ENCODE peak calls at places on chromosomes 13 and 19, in eight cellular contexts. One of them, this sample, is unnamed.

GRCh38 chr19:45446944-45447343 is 20.9 kb upstream of the FOSB start:
- DNase-seq in RCC 7860: no peak
- DNase-seq in fibroblast of lung: no peak
- DNase-seq in hepatocyte: peak
- DNase-seq in ureter: peak
- DNase-seq in COR-L47: no peak
- DNase-seq in epithelial cell of prostate: peak
- DNase-seq in NCI-H1105 treated with DMSO at 0.1 percent for 48 hours: no peak
- DNase-seq in this sample: no peak

GRCh38 chr19:55383789-55384575 is at the start of gene TMEM238:
- DNase-seq in RCC 7860: no peak
- DNase-seq in fibroblast of lung: peak
- DNase-seq in hepatocyte: peak
- DNase-seq in ureter: peak
- DNase-seq in COR-L47: peak
- DNase-seq in epithelial cell of prostate: peak
- DNase-seq in NCI-H1105 treated with DMSO at 0.1 percent for 48 hours: peak
- DNase-seq in this sample: no peak

GRCh38 chr19:5628919-5629481 is 6.1 kb downstream of the SAFB start:
- DNase-seq in RCC 7860: no peak
- DNase-seq in fibroblast of lung: no peak
- DNase-seq in hepatocyte: no peak
- DNase-seq in ureter: no peak
- DNase-seq in COR-L47: no peak
- DNase-seq in epithelial cell of prostate: no peak
- DNase-seq in NCI-H1105 treated with DMSO at 0.1 percent for 48 hours: no peak
- DNase-seq in this sample: no peak

GRCh38 chr13:110274687-110275086 is 32.3 kb downstream of the COL4A1 start:
- DNase-seq in RCC 7860: no peak
- DNase-seq in fibroblast of lung: no peak
- DNase-seq in hepatocyte: no peak
- DNase-seq in ureter: peak
- DNase-seq in COR-L47: no peak
- DNase-seq in epithelial cell of prostate: no peak
- DNase-seq in NCI-H1105 treated with DMSO at 0.1 percent for 48 hours: no peak
- DNase-seq in this sample: no peak

GRCh38 chr19:38250821-38251563 is 5.2 kb downstream of the PPP1R14A start:
- DNase-seq in RCC 7860: no peak
- DNase-seq in fibroblast of lung: no peak
- DNase-seq in hepatocyte: peak
- DNase-seq in ureter: peak
- DNase-seq in COR-L47: no peak
- DNase-seq in epithelial cell of prostate: no peak
- DNase-seq in NCI-H1105 treated with DMSO at 0.1 percent for 48 hours: no peak
- DNase-seq in this sample: no peak

GRCh38 chr13:101204270-101205011 is 211.9 kb downstream of the NALCN start:
- DNase-seq in RCC 7860: no peak
- DNase-seq in fibroblast of lung: peak
- DNase-seq in hepatocyte: no peak
- DNase-seq in ureter: no peak
- DNase-seq in COR-L47: no peak
- DNase-seq in epithelial cell of prostate: no peak
- DNase-seq in NCI-H1105 treated with DMSO at 0.1 percent for 48 hours: no peak
- DNase-seq in this sample: no peak

GRCh38 chr13:37959284-37959683 is 89.7 kb upstream of the TRPC4 start:
- DNase-seq in RCC 7860: no peak
- DNase-seq in fibroblast of lung: no peak
- DNase-seq in hepatocyte: no peak
- DNase-seq in ureter: no peak
- DNase-seq in COR-L47: no peak
- DNase-seq in epithelial cell of prostate: no peak
- DNase-seq in NCI-H1105 treated with DMSO at 0.1 percent for 48 hours: no peak
- DNase-seq in this sample: no peak

GRCh38 chr19:33468361-33469170 is 53.0 kb downstream of the PEPD start:
- DNase-seq in RCC 7860: peak
- DNase-seq in fibroblast of lung: peak
- DNase-seq in hepatocyte: no peak
- DNase-seq in ureter: no peak
- DNase-seq in COR-L47: no peak
- DNase-seq in epithelial cell of prostate: no peak
- DNase-seq in NCI-H1105 treated with DMSO at 0.1 percent for 48 hours: no peak
- DNase-seq in this sample: peak

GRCh38 chr19:30144242-30144758 is 202.3 kb downstream of the URI1 start:
- DNase-seq in RCC 7860: no peak
- DNase-seq in fibroblast of lung: no peak
- DNase-seq in hepatocyte: no peak
- DNase-seq in ureter: no peak
- DNase-seq in COR-L47: no peak
- DNase-seq in epithelial cell of prostate: no peak
- DNase-seq in NCI-H1105 treated with DMSO at 0.1 percent for 48 hours: peak
- DNase-seq in this sample: no peak

GRCh38 chr19:918481-919156 is 1.5 kb downstream of the KISS1R start:
- DNase-seq in RCC 7860: no peak
- DNase-seq in fibroblast of lung: no peak
- DNase-seq in hepatocyte: no peak
- DNase-seq in ureter: no peak
- DNase-seq in COR-L47: peak
- DNase-seq in epithelial cell of prostate: no peak
- DNase-seq in NCI-H1105 treated with DMSO at 0.1 percent for 48 hours: peak
- DNase-seq in this sample: no peak

GRCh38 chr19:10286803-10287737 is at the start of gene ICAM4:
- DNase-seq in RCC 7860: no peak
- DNase-seq in fibroblast of lung: no peak
- DNase-seq in hepatocyte: peak
- DNase-seq in ureter: no peak
- DNase-seq in COR-L47: no peak
- DNase-seq in epithelial cell of prostate: no peak
- DNase-seq in NCI-H1105 treated with DMSO at 0.1 percent for 48 hours: no peak
- DNase-seq in this sample: no peak

GRCh38 chr13:49976314-49977258 is 20.3 kb upstream of the TRIM13 start:
- DNase-seq in RCC 7860: peak
- DNase-seq in fibroblast of lung: peak
- DNase-seq in hepatocyte: peak
- DNase-seq in ureter: peak
- DNase-seq in COR-L47: peak
- DNase-seq in epithelial cell of prostate: no peak
- DNase-seq in NCI-H1105 treated with DMSO at 0.1 percent for 48 hours: peak
- DNase-seq in this sample: peak

GRCh38 chr13:50208826-50209335 is 193.6 kb downstream of the KCNRG start:
- DNase-seq in RCC 7860: peak
- DNase-seq in fibroblast of lung: peak
- DNase-seq in hepatocyte: peak
- DNase-seq in ureter: peak
- DNase-seq in COR-L47: no peak
- DNase-seq in epithelial cell of prostate: no peak
- DNase-seq in NCI-H1105 treated with DMSO at 0.1 percent for 48 hours: no peak
- DNase-seq in this sample: peak

GRCh38 chr19:13987101-13987890 is 18.8 kb downstream of the RFX1 start:
- DNase-seq in RCC 7860: no peak
- DNase-seq in fibroblast of lung: no peak
- DNase-seq in hepatocyte: no peak
- DNase-seq in ureter: no peak
- DNase-seq in COR-L47: no peak
- DNase-seq in epithelial cell of prostate: no peak
- DNase-seq in NCI-H1105 treated with DMSO at 0.1 percent for 48 hours: no peak
- DNase-seq in this sample: no peak

GRCh38 chr13:75480691-75481175 is 1.2 kb downstream of the TBC1D4 start:
- DNase-seq in RCC 7860: peak
- DNase-seq in fibroblast of lung: peak
- DNase-seq in hepatocyte: peak
- DNase-seq in ureter: peak
- DNase-seq in COR-L47: peak
- DNase-seq in epithelial cell of prostate: peak
- DNase-seq in NCI-H1105 treated with DMSO at 0.1 percent for 48 hours: peak
- DNase-seq in this sample: no peak

GRCh38 chr19:43229315-43229714 is 23.9 kb upstream of the PSG4 start:
- DNase-seq in RCC 7860: no peak
- DNase-seq in fibroblast of lung: peak
- DNase-seq in hepatocyte: no peak
- DNase-seq in ureter: no peak
- DNase-seq in COR-L47: no peak
- DNase-seq in epithelial cell of prostate: no peak
- DNase-seq in NCI-H1105 treated with DMSO at 0.1 percent for 48 hours: no peak
- DNase-seq in this sample: peak

GRCh38 chr13:98868932-98869331 is 108.9 kb downstream of the DOCK9 start:
- DNase-seq in RCC 7860: no peak
- DNase-seq in fibroblast of lung: no peak
- DNase-seq in hepatocyte: no peak
- DNase-seq in ureter: no peak
- DNase-seq in COR-L47: no peak
- DNase-seq in epithelial cell of prostate: no peak
- DNase-seq in NCI-H1105 treated with DMSO at 0.1 percent for 48 hours: no peak
- DNase-seq in this sample: no peak

GRCh38 chr13:76161143-76161542 is 525.0 kb downstream of the LMO7 start:
- DNase-seq in RCC 7860: no peak
- DNase-seq in fibroblast of lung: no peak
- DNase-seq in hepatocyte: no peak
- DNase-seq in ureter: no peak
- DNase-seq in COR-L47: no peak
- DNase-seq in epithelial cell of prostate: no peak
- DNase-seq in NCI-H1105 treated with DMSO at 0.1 percent for 48 hours: no peak
- DNase-seq in this sample: no peak

GRCh38 chr19:3138268-3138667 is 2.4 kb downstream of the GNA15 start:
- DNase-seq in RCC 7860: no peak
- DNase-seq in fibroblast of lung: no peak
- DNase-seq in hepatocyte: no peak
- DNase-seq in ureter: no peak
- DNase-seq in COR-L47: no peak
- DNase-seq in epithelial cell of prostate: no peak
- DNase-seq in NCI-H1105 treated with DMSO at 0.1 percent for 48 hours: no peak
- DNase-seq in this sample: no peak

GRCh38 chr19:28130066-28130511 is 1082.9 kb downstream of the UQCRFS1 start:
- DNase-seq in RCC 7860: peak
- DNase-seq in fibroblast of lung: no peak
- DNase-seq in hepatocyte: peak
- DNase-seq in ureter: no peak
- DNase-seq in COR-L47: no peak
- DNase-seq in epithelial cell of prostate: no peak
- DNase-seq in NCI-H1105 treated with DMSO at 0.1 percent for 48 hours: no peak
- DNase-seq in this sample: no peak

GRCh38 chr19:5193192-5193591 is 147.4 kb downstream of the PTPRS start:
- DNase-seq in RCC 7860: no peak
- DNase-seq in fibroblast of lung: no peak
- DNase-seq in hepatocyte: no peak
- DNase-seq in ureter: no peak
- DNase-seq in COR-L47: no peak
- DNase-seq in epithelial cell of prostate: no peak
- DNase-seq in NCI-H1105 treated with DMSO at 0.1 percent for 48 hours: no peak
- DNase-seq in this sample: no peak

GRCh38 chr19:40445006-40445312 is 824 bp upstream of the SERTAD3 start:
- DNase-seq in RCC 7860: no peak
- DNase-seq in fibroblast of lung: no peak
- DNase-seq in hepatocyte: no peak
- DNase-seq in ureter: no peak
- DNase-seq in COR-L47: no peak
- DNase-seq in epithelial cell of prostate: no peak
- DNase-seq in NCI-H1105 treated with DMSO at 0.1 percent for 48 hours: no peak
- DNase-seq in this sample: no peak

GRCh38 chr13:28376604-28377003 is 118.3 kb downstream of the FLT1 start:
- DNase-seq in RCC 7860: no peak
- DNase-seq in fibroblast of lung: no peak
- DNase-seq in hepatocyte: no peak
- DNase-seq in ureter: no peak
- DNase-seq in COR-L47: no peak
- DNase-seq in epithelial cell of prostate: no peak
- DNase-seq in NCI-H1105 treated with DMSO at 0.1 percent for 48 hours: peak
- DNase-seq in this sample: no peak

GRCh38 chr13:80399340-80400163 is 58.6 kb upstream of the SPRY2 start:
- DNase-seq in RCC 7860: no peak
- DNase-seq in fibroblast of lung: no peak
- DNase-seq in hepatocyte: peak
- DNase-seq in ureter: no peak
- DNase-seq in COR-L47: peak
- DNase-seq in epithelial cell of prostate: peak
- DNase-seq in NCI-H1105 treated with DMSO at 0.1 percent for 48 hours: no peak
- DNase-seq in this sample: no peak

GRCh38 chr19:32702010-32702409 is 10.4 kb downstream of the NUDT19 start:
- DNase-seq in RCC 7860: no peak
- DNase-seq in fibroblast of lung: peak
- DNase-seq in hepatocyte: peak
- DNase-seq in ureter: no peak
- DNase-seq in COR-L47: no peak
- DNase-seq in epithelial cell of prostate: no peak
- DNase-seq in NCI-H1105 treated with DMSO at 0.1 percent for 48 hours: peak
- DNase-seq in this sample: no peak

GRCh38 chr13:102240110-102240509 is 161.7 kb downstream of the FGF14 start:
- DNase-seq in RCC 7860: no peak
- DNase-seq in fibroblast of lung: no peak
- DNase-seq in hepatocyte: no peak
- DNase-seq in ureter: no peak
- DNase-seq in COR-L47: no peak
- DNase-seq in epithelial cell of prostate: no peak
- DNase-seq in NCI-H1105 treated with DMSO at 0.1 percent for 48 hours: no peak
- DNase-seq in this sample: no peak

GRCh38 chr13:100875392-100876043 is 200.9 kb upstream of the TMTC4 start:
- DNase-seq in RCC 7860: peak
- DNase-seq in fibroblast of lung: peak
- DNase-seq in hepatocyte: no peak
- DNase-seq in ureter: no peak
- DNase-seq in COR-L47: no peak
- DNase-seq in epithelial cell of prostate: no peak
- DNase-seq in NCI-H1105 treated with DMSO at 0.1 percent for 48 hours: no peak
- DNase-seq in this sample: peak

GRCh38 chr13:98761126-98761978 is 8.9 kb upstream of the SLC15A1 start:
- DNase-seq in RCC 7860: peak
- DNase-seq in fibroblast of lung: peak
- DNase-seq in hepatocyte: no peak
- DNase-seq in ureter: no peak
- DNase-seq in COR-L47: no peak
- DNase-seq in epithelial cell of prostate: no peak
- DNase-seq in NCI-H1105 treated with DMSO at 0.1 percent for 48 hours: no peak
- DNase-seq in this sample: peak

GRCh38 chr19:39166571-39167391 is 30.0 kb upstream of the NCCRP1 start:
- DNase-seq in RCC 7860: no peak
- DNase-seq in fibroblast of lung: no peak
- DNase-seq in hepatocyte: peak
- DNase-seq in ureter: peak
- DNase-seq in COR-L47: peak
- DNase-seq in epithelial cell of prostate: no peak
- DNase-seq in NCI-H1105 treated with DMSO at 0.1 percent for 48 hours: no peak
- DNase-seq in this sample: no peak

GRCh38 chr19:46413262-46414031 is at the start of gene CCDC8:
- DNase-seq in RCC 7860: no peak
- DNase-seq in fibroblast of lung: peak
- DNase-seq in hepatocyte: peak
- DNase-seq in ureter: peak
- DNase-seq in COR-L47: no peak
- DNase-seq in epithelial cell of prostate: peak
- DNase-seq in NCI-H1105 treated with DMSO at 0.1 percent for 48 hours: peak
- DNase-seq in this sample: no peak

This sample was measured in H4.